ENCODE peak calls at places on chromosomes 11 and 22, in six cellular contexts. J is HepG2, X is prostate gland, U is esophagus muscularis mucosa, V is HL-60, Q is suprapubic skin. R is an unnamed sample.
A peak's percentile ranks its signal among the peaks of the same experiment; 100 is the strongest.

GRCh38 chr11:60984616-60985015 is 13.1 kb downstream of the CD6 start:
- DNase-seq in J (no peak), X (no peak), U (no peak), V (no peak), Q (peak; percentile 44), R (no peak)

GRCh38 chr11:124799384-124800225 is 601 bp downstream of the MSANTD2 start:
- DNase-seq in J (no peak), X (peak; percentile 9), U (no peak), V (peak; percentile 14), Q (peak; percentile 69), R (peak; percentile 72)

GRCh38 chr11:108278546-108278945 is 55.7 kb downstream of the ATM start:
- DNase-seq in J (no peak), X (no peak), U (no peak), V (no peak), Q (no peak), R (no peak)

GRCh38 chr11:97938789-97939188 is 1082.0 kb upstream of the CNTN5 start:
- DNase-seq in J (no peak), X (no peak), U (no peak), V (no peak), Q (no peak), R (no peak)

GRCh38 chr11:31768744-31769143 is 42.4 kb downstream of the PAX6 start:
- DNase-seq in J (no peak), X (no peak), U (no peak), V (no peak), Q (no peak), R (no peak)

GRCh38 chr11:20043992-20044391 is 116.3 kb downstream of the DBX1 start:
- DNase-seq in J (no peak), X (no peak), U (no peak), V (no peak), Q (no peak), R (no peak)

GRCh38 chr11:11882539-11882938 is 40.8 kb downstream of the USP47 start:
- DNase-seq in J (no peak), X (no peak), U (no peak), V (no peak), Q (no peak), R (no peak)

GRCh38 chr11:45470151-45471001 is 184.2 kb upstream of the SYT13 start:
- DNase-seq in J (no peak), X (no peak), U (no peak), V (no peak), Q (no peak), R (no peak)

GRCh38 chr11:44559207-44559943 is 6.1 kb upstream of the CD82 start:
- DNase-seq in J (no peak), X (no peak), U (no peak), V (no peak), Q (no peak), R (peak; percentile 58)

GRCh38 chr11:17391493-17392355 is 3.3 kb upstream of the KCNJ11 start:
- DNase-seq in J (no peak), X (no peak), U (no peak), V (no peak), Q (no peak), R (no peak)

GRCh38 chr11:111225871-111226270 is 19.7 kb upstream of the POU2AF2 start:
- DNase-seq in J (no peak), X (no peak), U (no peak), V (no peak), Q (no peak), R (no peak)

GRCh38 chr22:35842954-35843353 is 125.3 kb downstream of the APOL5 start:
- DNase-seq in J (peak; percentile 61), X (no peak), U (no peak), V (no peak), Q (no peak), R (no peak)

GRCh38 chr22:46105494-46106278 is 44.6 kb upstream of the PPARA start:
- DNase-seq in J (peak; percentile 87), X (peak; percentile 87), U (no peak), V (no peak), Q (no peak), R (peak; percentile 86)

GRCh38 chr22:30742291-30743256 is 47.9 kb downstream of the OSBP2 start:
- DNase-seq in J (no peak), X (no peak), U (no peak), V (no peak), Q (no peak), R (no peak)

GRCh38 chr22:48238966-48239365 is 1476.5 kb downstream of the TBC1D22A start:
- DNase-seq in J (no peak), X (no peak), U (no peak), V (no peak), Q (no peak), R (no peak)

GRCh38 chr11:45100338-45100737 is 46.1 kb upstream of the PRDM11 start:
- DNase-seq in J (no peak), X (no peak), U (peak; percentile 75), V (no peak), Q (no peak), R (no peak)

GRCh38 chr11:47595029-47595428 is 818 bp upstream of the C1QTNF4 start:
- DNase-seq in J (no peak), X (no peak), U (no peak), V (no peak), Q (no peak), R (no peak)

GRCh38 chr22:36286096-36286957 is 33.4 kb downstream of the APOL1 start:
- DNase-seq in J (peak; percentile 52), X (peak; percentile 69), U (peak; percentile 96), V (peak; percentile 39), Q (no peak), R (peak; percentile 94)

GRCh38 chr22:46275455-46276129 is 7.8 kb downstream of the TTC38 start:
- DNase-seq in J (no peak), X (no peak), U (no peak), V (no peak), Q (peak; percentile 25), R (no peak)

GRCh38 chr22:17549183-17549582 is 14.1 kb upstream of the SLC25A18 start:
- DNase-seq in J (no peak), X (no peak), U (no peak), V (no peak), Q (no peak), R (no peak)

GRCh38 chr22:17549655-17550054 is 13.6 kb upstream of the SLC25A18 start:
- DNase-seq in J (no peak), X (no peak), U (no peak), V (no peak), Q (no peak), R (no peak)

GRCh38 chr22:17559188-17559587 is 4.1 kb upstream of the SLC25A18 start:
- DNase-seq in J (no peak), X (no peak), U (no peak), V (no peak), Q (no peak), R (no peak)

GRCh38 chr22:17552737-17553136 is 10.6 kb upstream of the SLC25A18 start:
- DNase-seq in J (no peak), X (no peak), U (no peak), V (no peak), Q (no peak), R (no peak)

GRCh38 chr22:17554814-17555213 is 8.5 kb upstream of the SLC25A18 start:
- DNase-seq in J (no peak), X (no peak), U (no peak), V (no peak), Q (no peak), R (no peak)
- TF ChIP-seq POLR2AphosphoS5 in J (no peak), X (no peak), U (no peak), V (no peak), Q (no peak), R (no peak)

DNA sequence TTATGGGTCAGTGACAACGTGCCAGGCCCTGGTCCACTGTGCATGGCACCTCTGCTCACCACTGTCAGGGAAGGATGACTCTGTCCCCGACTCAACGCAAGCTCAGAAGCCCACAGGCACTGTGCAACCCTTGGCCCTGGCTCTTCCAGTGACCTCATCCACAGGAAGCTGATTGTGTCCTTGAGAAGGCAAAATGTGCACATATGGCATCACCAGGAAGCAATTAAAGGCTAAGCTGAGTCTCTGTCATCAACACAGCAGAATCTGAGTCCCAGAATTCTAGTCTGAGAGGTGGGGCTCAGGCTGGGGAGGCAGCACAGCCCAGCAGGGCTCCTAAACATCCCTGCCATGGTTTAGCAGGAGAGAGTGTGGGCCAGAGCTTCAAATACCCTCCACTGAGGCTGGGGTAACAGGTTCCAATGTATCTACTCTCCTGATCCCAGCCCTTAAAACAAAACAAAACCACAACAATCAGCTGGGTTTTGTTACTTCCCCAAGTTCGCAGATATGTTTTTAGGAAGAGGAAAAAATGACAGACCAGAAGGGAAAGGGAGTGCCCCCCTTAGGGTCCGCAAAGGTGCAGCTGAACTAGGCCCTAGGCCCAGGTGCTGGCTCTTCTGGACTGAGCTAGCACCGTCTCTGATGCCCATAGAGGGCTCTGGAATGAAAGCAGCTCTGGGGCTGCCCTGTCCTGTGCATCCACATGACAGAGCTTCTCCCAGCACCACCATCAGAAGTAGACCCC is 33.5 kb upstream of the GNAZ start:
- DNase-seq in J (peak; percentile 70), X (no peak), U (peak; percentile 66), V (no peak), Q (no peak), R (no peak)
- TF ChIP-seq POLR2AphosphoS5 in J (no peak), X (no peak), U (no peak), V (no peak), Q (no peak), R (no peak)

GRCh38 chr11:76376746-76377558 is 4.0 kb downstream of the THAP12 start:
- DNase-seq in J (no peak), X (no peak), U (no peak), V (no peak), Q (no peak), R (no peak)

GRCh38 chr11:76380161-76380976 is 563 bp downstream of the THAP12 start:
- DNase-seq in J (no peak), X (peak; percentile 9), U (no peak), V (peak; percentile 44), Q (peak; percentile 72), R (peak; percentile 64)

GRCh38 chr11:76379811-76380160 is 1.1 kb downstream of the THAP12 start:
- DNase-seq in J (no peak), X (no peak), U (no peak), V (no peak), Q (no peak), R (no peak)

GRCh38 chr11:76382209-76382608 is 1.1 kb downstream of the GVQW3 start:
- DNase-seq in J (no peak), X (no peak), U (no peak), V (no peak), Q (no peak), R (no peak)

DNA sequence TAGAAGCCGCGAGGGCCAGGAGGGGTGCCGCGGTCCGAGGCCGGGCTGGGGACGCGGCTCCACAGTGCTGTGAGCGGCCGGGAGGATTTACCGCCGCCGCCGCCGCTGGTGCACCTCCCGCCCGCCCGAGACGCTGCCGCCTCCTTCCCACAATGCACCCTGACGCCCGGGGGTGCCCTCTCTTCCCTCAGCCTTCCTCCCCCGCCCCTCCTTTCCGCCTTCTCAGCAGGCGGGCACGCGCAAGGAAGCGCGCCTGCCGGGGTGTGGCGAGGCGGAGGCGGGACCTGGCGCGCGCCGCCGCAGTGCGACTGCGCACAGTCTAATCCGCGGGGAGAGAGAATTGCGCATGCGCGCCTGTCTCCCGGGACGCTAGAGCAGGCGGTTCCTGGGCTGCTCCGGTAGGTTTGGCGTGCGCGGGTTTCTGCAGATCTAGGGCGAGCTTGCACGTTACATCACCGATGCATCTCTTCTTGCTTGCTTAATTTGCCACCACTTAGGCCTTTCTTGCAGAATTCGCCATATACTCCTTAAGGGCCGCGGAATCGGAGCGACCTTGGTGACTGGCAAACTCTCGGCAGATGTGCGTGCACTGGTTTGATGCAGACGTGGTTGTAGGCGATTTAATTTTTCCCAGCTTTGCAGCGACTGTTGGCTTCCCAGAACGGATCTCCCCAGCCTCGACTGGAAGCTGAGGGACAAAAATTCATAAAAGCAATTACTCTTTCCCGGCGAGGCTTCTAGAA is at the start of the genes GVQW3 and THAP12:
- DNase-seq in J (peak; percentile 92), X (peak; percentile 96), U (peak; percentile 99), V (peak; percentile 93), Q (peak; percentile 97), R (peak; percentile 99)
- TF ChIP-seq POLR2AphosphoS5 in J (peak; percentile 85), X (peak; percentile 99), U (peak; percentile 98), V (peak; percentile 66), Q (no peak), R (peak; percentile 69)

GRCh38 chr11:103650330-103650729 is 386.1 kb upstream of the DDI1 start:
- DNase-seq in J (no peak), X (no peak), U (no peak), V (no peak), Q (no peak), R (no peak)
- TF ChIP-seq POLR2AphosphoS5 in J (no peak), X (no peak), U (no peak), V (no peak), Q (no peak), R (no peak)

R was measured in sigmoid colon.